ENCODE peak calls at places on chromosome 11, in six cellular contexts. L is K562, I is GM23338, X is Panc1, B is HCT116, N is upper lobe of left lung. Z is an unnamed sample.

GRCh38 chr11:8225589-8226036 is 38.1 kb downstream of the LMO1 start:
- ATAC-seq in N (no peak), B (peak; percentile 88), I (peak; percentile 88), L (peak; percentile 90), X (peak; percentile 81), Z (peak; percentile 46)

GRCh38 chr11:61307354-61307753 is 12.2 kb upstream of the VWCE start:
- ATAC-seq in I (no peak), L (no peak), X (no peak), B (no peak), N (no peak), Z (no peak)

GRCh38 chr11:115459563-115459962 is 44.7 kb downstream of the CADM1 start:
- ATAC-seq in I (no peak), B (no peak), N (no peak), X (no peak), L (no peak), Z (no peak)

GRCh38 chr11:75535039-75535563 is 9.4 kb upstream of the GDPD5 start:
- ATAC-seq in B (no peak), N (no peak), X (no peak), L (peak; percentile 67), I (no peak), Z (no peak)

GRCh38 chr11:76807206-76807875 is 24.2 kb downstream of the TSKU start:
- ATAC-seq in L (peak; percentile 98), I (peak; percentile 93), X (peak; percentile 96), B (peak; percentile 93), N (peak; percentile 87), Z (peak; percentile 63)

GRCh38 chr11:118771481-118772278 is 19.3 kb downstream of the DDX6 start:
- ATAC-seq in B (no peak), I (no peak), X (no peak), L (no peak), N (no peak), Z (no peak)

GRCh38 chr11:25771605-25772004 is 560.3 kb upstream of the ANO3 start:
- ATAC-seq in X (no peak), I (no peak), L (no peak), N (no peak), B (no peak), Z (no peak)

GRCh38 chr11:9301720-9302119 is 12.7 kb downstream of the TMEM41B start:
- ATAC-seq in L (no peak), I (no peak), N (no peak), X (no peak), B (no peak), Z (no peak)

DNA sequence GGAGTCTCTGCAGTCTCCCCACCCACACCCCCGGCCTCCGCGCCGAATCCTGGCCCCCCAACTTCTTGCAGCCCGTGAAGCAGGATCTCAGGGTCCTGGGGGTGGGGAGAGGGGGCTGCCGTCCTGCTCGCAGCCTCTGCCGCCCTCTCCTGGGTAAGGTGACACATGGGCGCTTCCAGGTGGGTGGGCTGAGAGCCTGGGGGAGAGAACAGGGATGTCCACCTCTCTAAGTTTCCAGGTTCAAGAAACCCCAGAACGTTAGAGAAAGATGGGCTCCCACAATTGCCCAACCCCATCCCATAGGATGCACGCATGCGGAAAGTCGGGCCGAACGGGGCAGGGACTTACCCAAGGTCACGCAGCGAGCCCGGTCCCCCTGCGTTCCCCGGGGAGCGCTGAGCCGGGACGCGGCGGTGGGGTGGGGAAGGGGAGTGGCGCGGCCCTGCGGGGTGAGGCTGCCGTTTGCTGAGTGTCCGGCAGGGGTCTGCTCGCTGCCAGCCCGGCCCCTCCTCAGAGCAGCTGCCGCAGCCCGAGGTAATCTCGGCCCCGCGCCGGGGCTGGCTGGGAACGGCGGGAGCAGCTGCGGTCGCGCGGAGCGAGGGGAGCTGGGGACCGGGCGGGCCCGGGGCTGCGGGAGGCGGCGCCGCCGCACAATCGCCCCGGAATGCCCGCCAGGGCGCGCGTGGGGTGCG is 705 bp upstream of the CAPN1 start:
- ATAC-seq in I (peak; percentile 55), N (peak; percentile 77), X (peak; percentile 83), B (peak; percentile 66), L (peak; percentile 86), Z (peak; percentile 76)
- TF ChIP-seq POLR2AphosphoS5 in I (peak; percentile 50), N (no peak), X (peak; percentile 28), B (peak; percentile 34), L (no peak), Z (no peak)

GRCh38 chr11:6414874-6415328 is 4.0 kb downstream of the APBB1 start:
- ATAC-seq in I (no peak), N (no peak), B (no peak), X (no peak), L (no peak), Z (no peak)
- H3K27ac ChIP-seq in I (no peak overlapping the region), N (no peak overlapping the region), B (no peak overlapping the region), X (no peak overlapping the region), L (no peak overlapping the region), Z (no peak overlapping the region)

GRCh38 chr11:83159901-83160865 is 3.3 kb downstream of the PCF11 start:
- ATAC-seq in B (no peak), L (no peak), I (no peak), N (no peak), X (no peak), Z (no peak)

GRCh38 chr11:83157755-83158473 is 983 bp downstream of the PCF11 start:
- ATAC-seq in X (peak; percentile 49), N (peak; percentile 23), B (peak; percentile 16), L (peak; percentile 67), I (peak; percentile 6), Z (no peak)

GRCh38 chr11:83158965-83159900 is 2.3 kb downstream of the PCF11 start:
- ATAC-seq in N (no peak), I (no peak), X (no peak), L (no peak), B (no peak), Z (no peak)

GRCh38 chr11:83156996-83157754 is at the start of gene PCF11:
- ATAC-seq in I (peak; percentile 35), B (peak; percentile 23), X (peak; percentile 41), L (peak; percentile 17), N (peak; percentile 97), Z (peak; percentile 8)

GRCh38 chr11:83158474-83158786 is 1.5 kb downstream of the PCF11 start:
- ATAC-seq in B (no peak), N (no peak), X (no peak), I (no peak), L (no peak), Z (no peak)
- TF ChIP-seq POLR2AphosphoS5 in B (no peak), N (no peak), X (no peak), I (no peak), L (no peak), Z (no peak)

DNA sequence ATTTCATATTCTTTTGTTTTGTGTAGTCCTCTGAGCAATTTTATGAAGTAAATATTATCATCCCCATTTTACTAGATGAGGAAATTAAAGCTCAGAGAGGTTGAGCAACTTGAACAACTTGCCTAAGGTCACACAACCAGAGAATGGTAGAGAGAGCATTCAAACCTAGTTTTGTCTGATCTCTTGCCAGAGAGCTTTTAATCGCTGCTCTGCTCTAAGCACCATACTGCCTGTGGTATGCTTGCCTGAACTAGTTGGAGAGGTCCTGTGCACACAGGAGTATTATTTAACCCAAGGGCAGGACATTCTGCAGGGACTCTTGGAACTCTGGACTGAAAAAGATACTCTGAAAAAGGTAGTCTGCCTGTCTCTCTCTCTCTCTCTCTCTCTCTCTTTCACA is 38.5 kb downstream of the TRAF6 start:
- ATAC-seq in I (no peak), L (no peak), B (no peak), N (no peak), X (no peak), Z (no peak)
- H3K27ac ChIP-seq in I (no peak overlapping the region), L (no peak overlapping the region), B (no peak overlapping the region), N (no peak overlapping the region), X (no peak overlapping the region), Z (no peak overlapping the region)

DNA sequence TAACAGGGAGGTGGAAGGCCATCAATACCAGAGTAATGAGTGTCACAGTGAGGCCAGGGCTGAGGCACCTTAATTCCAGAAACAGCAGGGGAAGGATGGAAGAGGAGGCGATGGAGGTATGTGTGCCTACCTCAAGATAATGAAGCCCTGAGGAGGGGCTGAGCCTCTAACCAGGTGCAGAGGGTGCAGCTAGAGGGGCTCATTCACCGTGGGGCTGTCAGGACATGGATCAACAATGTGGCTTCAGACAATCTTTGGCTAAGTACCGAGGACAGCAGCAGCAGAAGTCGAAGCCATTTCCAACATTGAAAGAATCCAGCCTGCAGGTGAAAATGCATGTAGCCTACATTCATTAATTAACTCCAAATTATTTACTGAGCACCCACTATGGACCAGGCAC is 205.7 kb upstream of the SNX19 start:
- ATAC-seq in I (peak; percentile 66), L (no peak), N (no peak), X (no peak), B (no peak), Z (no peak)
- TF ChIP-seq POLR2AphosphoS5 in I (no peak), L (no peak), N (no peak), X (no peak), B (no peak), Z (no peak)

DNA sequence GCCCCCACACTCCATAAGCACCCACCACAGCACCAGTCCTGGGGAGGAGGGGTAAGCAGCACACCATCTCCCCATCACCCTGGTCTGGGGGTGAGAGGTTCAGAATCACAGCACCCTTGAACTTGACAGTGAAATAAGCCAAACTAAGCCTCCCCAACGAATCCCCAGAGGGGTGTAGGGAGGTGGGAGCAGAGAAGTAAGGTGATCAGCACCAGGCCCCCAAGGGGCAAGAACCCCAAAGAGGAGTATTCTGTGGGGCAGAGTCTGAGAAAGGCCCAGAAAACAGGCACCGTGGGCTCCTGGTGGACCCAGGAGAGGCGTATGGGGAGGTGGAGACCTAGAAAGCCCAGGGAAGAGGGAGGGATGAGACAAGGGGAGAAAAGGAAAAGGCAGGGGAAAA is 30.9 kb downstream of the ARAP1 start:
- ATAC-seq in B (no peak), L (no peak), N (no peak), X (no peak), I (no peak), Z (no peak)
- H3K27ac ChIP-seq in B (peak overlapping the region; percentile 71), L (no peak overlapping the region), N (peak overlapping the region; percentile 91), X (peak overlapping the region; percentile 93), I (no peak overlapping the region), Z (no peak overlapping the region)

Z was measured in gastroesophageal sphincter.